ENCODE peak calls at places on chromosome 18, in four cellular contexts. H is GM03348, C is IMR-90, P is lower lobe of right lung. M is an unnamed sample.

GRCh38 chr18:955379-956066 is 50.9 kb downstream of the ADCYAP1 start:
- DNase-seq in C (no peak), P (no peak), H (no peak), M (no peak)

GRCh38 chr18:59837586-59837985 is 62.2 kb upstream of the PMAIP1 start:
- DNase-seq in C (peak; percentile 67), P (no peak), H (peak; percentile 81), M (peak; percentile 75)

GRCh38 chr18:36186461-36187137 is 698 bp upstream of the MOCOS start:
- DNase-seq in H (peak; percentile 77), P (peak; percentile 83), C (no peak), M (peak; percentile 59)

GRCh38 chr18:68778280-68778875 is 19.5 kb upstream of the CCDC102B start:
- DNase-seq in H (no peak), P (no peak), C (peak; percentile 80), M (no peak)

GRCh38 chr18:3453540-3454364 is 3.8 kb downstream of the TGIF1 start:
- DNase-seq in C (peak; percentile 98), P (peak; percentile 51), H (peak; percentile 64), M (peak; percentile 97)

GRCh38 chr18:59621027-59621426 is 76.2 kb downstream of the CCBE1 start:
- DNase-seq in C (peak; percentile 61), P (no peak), H (no peak), M (peak; percentile 14)

GRCh38 chr18:78768655-78769501 is 210.7 kb upstream of the SALL3 start:
- DNase-seq in H (no peak), P (no peak), C (no peak), M (no peak)

GRCh38 chr18:13136689-13137040 is 81.9 kb upstream of the LDLRAD4 start:
- DNase-seq in C (no peak), P (no peak), H (peak; percentile 71), M (peak; percentile 58)

GRCh38 chr18:48949051-48949605 is 1.6 kb downstream of the SMAD7 start:
- DNase-seq in H (no peak), P (peak; percentile 73), C (no peak), M (peak; percentile 67)

GRCh38 chr18:61569176-61569892 is 236.1 kb downstream of the CDH20 start:
- DNase-seq in P (no peak), H (peak; percentile 70), C (peak; percentile 80), M (peak; percentile 76)

GRCh38 chr18:67425724-67426123 is 90.8 kb downstream of the DSEL start:
- DNase-seq in H (peak; percentile 58), P (no peak), C (peak; percentile 98), M (peak; percentile 96)

GRCh38 chr18:65522907-65523306 is 227.9 kb upstream of the CDH7 start:
- DNase-seq in H (no peak), C (no peak), P (no peak), M (no peak)

GRCh38 chr18:71028285-71028762 is 739.5 kb downstream of the SOCS6 start:
- DNase-seq in P (no peak), C (no peak), H (no peak), M (no peak)

M was measured in GM23248.